ENCODE peak calls at places on chromosomes 11 and 22, in nine cellular contexts. L is AG08396; R is stimulated activated CD4-positive, alpha-beta T cell treated with anti-CD3 and anti-CD28 coated beads, Interleukin-4, amount 100 ng/mL, for 4 hours; E is adrenal gland; A is fibroblast of villous mesenchyme; D is CD8-positive, alpha-beta T cell; W is NCI-H1105 treated with DMSO at 0.1 percent for 48 hours; N is AG09319; U is AG09309. Z is an unnamed sample.

GRCh38 chr11:72377596-72377995 is 56.7 kb downstream of the CLPB start:
- DNase-seq in L (no peak), R (no peak), E (no peak), A (no peak), D (no peak), W (no peak), N (no peak), U (no peak), Z (no peak)

GRCh38 chr11:114209904-114210303 is 86.3 kb upstream of the NNMT start:
- DNase-seq in L (no peak), R (no peak), E (no peak), A (no peak), D (no peak), W (no peak), N (no peak), U (no peak), Z (peak; percentile 83)

GRCh38 chr11:58334708-58335107 is 24.2 kb downstream of the OR5B17 start:
- DNase-seq in L (peak; percentile 62), R (no peak), E (no peak), A (peak; percentile 69), D (no peak), W (no peak), N (no peak), U (peak; percentile 43), Z (peak; percentile 9)

GRCh38 chr11:44484211-44484610 is 81.3 kb upstream of the CD82 start:
- DNase-seq in L (peak; percentile 39), R (no peak), E (peak; percentile 26), A (peak; percentile 13), D (no peak), W (no peak), N (no peak), U (no peak), Z (peak; percentile 36)

GRCh38 chr11:122653911-122654310 is 1.6 kb upstream of the UBASH3B start:
- DNase-seq in L (no peak), R (no peak), E (no peak), A (no peak), D (no peak), W (no peak), N (no peak), U (no peak), Z (no peak)

GRCh38 chr11:125084057-125084416 is 20.9 kb downstream of the SLC37A2 start:
- DNase-seq in L (no peak), R (no peak), E (no peak), A (no peak), D (peak; percentile 42), W (no peak), N (no peak), U (no peak), Z (no peak)

GRCh38 chr11:72125956-72126355 is 9.6 kb upstream of the FOLR3 start:
- DNase-seq in L (no peak), R (no peak), E (no peak), A (no peak), D (no peak), W (no peak), N (no peak), U (no peak), Z (no peak)

GRCh38 chr22:32828561-32828960 is 27.1 kb downstream of the TIMP3 start:
- DNase-seq in L (no peak), R (no peak), E (no peak), A (no peak), D (no peak), W (no peak), N (no peak), U (no peak), Z (no peak)

GRCh38 chr11:62124186-62125113 is 639 bp downstream of the INCENP start:
- DNase-seq in L (peak; percentile 56), R (no peak), E (no peak), A (peak; percentile 43), D (no peak), W (no peak), N (no peak), U (no peak), Z (peak; percentile 77)

GRCh38 chr22:50112151-50113118 is 22.6 kb downstream of the MOV10L1 start:
- DNase-seq in L (peak; percentile 46), R (no peak), E (no peak), A (peak; percentile 91), D (no peak), W (no peak), N (no peak), U (peak; percentile 11), Z (peak; percentile 27)

GRCh38 chr11:57361926-57362325 is 19.0 kb downstream of the PRG3 start:
- DNase-seq in L (no peak), R (no peak), E (no peak), A (no peak), D (no peak), W (no peak), N (no peak), U (no peak), Z (no peak)

GRCh38 chr11:59833602-59834001 is 11.7 kb downstream of the CBLIF start:
- DNase-seq in L (no peak), R (no peak), E (no peak), A (no peak), D (no peak), W (no peak), N (no peak), U (no peak), Z (no peak)

GRCh38 chr11:69911310-69912160 is 92.3 kb upstream of the FGF3 start:
- DNase-seq in L (no peak), R (no peak), E (no peak), A (no peak), D (no peak), W (no peak), N (no peak), U (no peak), Z (no peak)

GRCh38 chr22:49825436-49825835 is 2.2 kb downstream of the BRD1 start:
- DNase-seq in L (peak; percentile 46), R (no peak), E (no peak), A (peak; percentile 31), D (no peak), W (no peak), N (no peak), U (no peak), Z (peak; percentile 32)

GRCh38 chr11:15327786-15328231 is 213.1 kb downstream of the INSC start:
- DNase-seq in L (peak; percentile 51), R (no peak), E (peak; percentile 52), A (peak; percentile 66), D (no peak), W (peak; percentile 67), N (no peak), U (no peak), Z (peak; percentile 83)

GRCh38 chr11:27719575-27719925 is 19.3 kb upstream of the BDNF start:
- DNase-seq in L (no peak), R (no peak), E (no peak), A (no peak), D (no peak), W (no peak), N (no peak), U (no peak), Z (peak; percentile 58)

GRCh38 chr11:11427185-11427944 is 74.3 kb upstream of the CSNK2A3 start:
- DNase-seq in L (no peak), R (no peak), E (no peak), A (no peak), D (no peak), W (peak; percentile 74), N (no peak), U (no peak), Z (no peak)

GRCh38 chr11:12674571-12674935 is 332 bp downstream of the TEAD1 start:
- DNase-seq in L (peak; percentile 41), R (no peak), E (no peak), A (no peak), D (no peak), W (no peak), N (no peak), U (no peak), Z (peak; percentile 83)

GRCh38 chr22:19796169-19796568 is 35.6 kb downstream of the TBX1 start:
- DNase-seq in L (no peak), R (no peak), E (no peak), A (no peak), D (no peak), W (no peak), N (no peak), U (no peak), Z (no peak)

GRCh38 chr11:31240340-31240904 is 129.1 kb downstream of the DCDC1 start:
- DNase-seq in L (no peak), R (no peak), E (peak; percentile 27), A (peak; percentile 43), D (no peak), W (peak; percentile 67), N (no peak), U (no peak), Z (peak; percentile 65)

GRCh38 chr11:133064152-133064877 is 468.0 kb downstream of the OPCML start:
- DNase-seq in L (peak; percentile 66), R (no peak), E (peak; percentile 63), A (no peak), D (no peak), W (peak; percentile 87), N (no peak), U (no peak), Z (peak; percentile 90)

GRCh38 chr11:64090811-64091516 is 55.2 kb downstream of the FLRT1 start:
- DNase-seq in L (no peak), R (no peak), E (no peak), A (peak; percentile 71), D (no peak), W (no peak), N (no peak), U (no peak), Z (no peak)

GRCh38 chr11:2890466-2891241 is 5.1 kb upstream of the CDKN1C start:
- DNase-seq in L (no peak), R (no peak), E (no peak), A (peak; percentile 55), D (no peak), W (no peak), N (no peak), U (no peak), Z (peak; percentile 89)

GRCh38 chr11:88252208-88252607 is 77.0 kb upstream of the RAB38 start:
- DNase-seq in L (no peak), R (no peak), E (no peak), A (no peak), D (no peak), W (no peak), N (no peak), U (no peak), Z (no peak)

GRCh38 chr11:93330446-93330984 is at the start of gene DEUP1:
- DNase-seq in L (peak; percentile 20), R (no peak), E (peak; percentile 62), A (peak; percentile 12), D (no peak), W (peak; percentile 26), N (no peak), U (no peak), Z (peak; percentile 97)

GRCh38 chr11:129739339-129739738 is 76.3 kb upstream of the TMEM45B start:
- DNase-seq in L (no peak), R (no peak), E (no peak), A (no peak), D (no peak), W (no peak), N (no peak), U (no peak), Z (peak; percentile 29)

GRCh38 chr22:17536269-17536668 is 27.0 kb upstream of the SLC25A18 start:
- DNase-seq in L (no peak), R (no peak), E (no peak), A (no peak), D (no peak), W (no peak), N (no peak), U (no peak), Z (no peak)

GRCh38 chr11:49208006-49208721 is at the start of gene FOLH1:
- DNase-seq in L (peak; percentile 8), R (no peak), E (no peak), A (no peak), D (no peak), W (peak; percentile 26), N (no peak), U (no peak), Z (peak; percentile 79)

GRCh38 chr11:46497498-46497897 is 96.3 kb downstream of the AMBRA1 start:
- DNase-seq in L (no peak), R (no peak), E (no peak), A (no peak), D (no peak), W (no peak), N (no peak), U (no peak), Z (no peak)

GRCh38 chr11:68312780-68313573 is 586 bp downstream of the LRP5 start:
- DNase-seq in L (peak; percentile 62), R (no peak), E (no peak), A (peak; percentile 20), D (no peak), W (no peak), N (no peak), U (no peak), Z (peak; percentile 69)

Z was measured in DMS53.